ENCODE peak calls at places on chromosomes 12 and 14, in nine cellular contexts. J, I, G, A, T, V, U, O and C are unnamed samples.
A peak's percentile ranks its signal among the peaks of the same experiment; 100 is the strongest.

GRCh38 chr14:68408680-68409079 is 384.2 kb downstream of the ZFP36L1 start:
- DNase-seq in J (no peak), I (no peak), G (no peak), A (no peak), T (no peak), V (no peak), U (no peak), O (no peak), C (no peak)

GRCh38 chr12:126510630-126511029 is 1445.4 kb downstream of the AACS start:
- DNase-seq in J (no peak), I (no peak), G (no peak), A (no peak), T (no peak), V (no peak), U (no peak), O (no peak), C (no peak)

GRCh38 chr12:132286912-132287311 is 42.5 kb downstream of the GALNT9 start:
- DNase-seq in J (no peak), I (no peak), G (no peak), A (no peak), T (no peak), V (no peak), U (no peak), O (no peak), C (no peak)

GRCh38 chr12:46921048-46921753 is 95.4 kb upstream of the SLC38A4 start:
- DNase-seq in J (no peak), I (no peak), G (no peak), A (no peak), T (no peak), V (no peak), U (no peak), O (no peak), C (no peak)

GRCh38 chr12:125185740-125186470 is 120.7 kb downstream of the AACS start:
- DNase-seq in J (peak; percentile 82), I (peak; percentile 92), G (peak; percentile 77), A (peak; percentile 51), T (peak; percentile 4), V (peak; percentile 69), U (no peak), O (no peak), C (peak; percentile 18)

GRCh38 chr14:62443796-62444195 is 601.5 kb downstream of the KCNH5 start:
- DNase-seq in J (no peak), I (no peak), G (no peak), A (no peak), T (no peak), V (no peak), U (no peak), O (peak; percentile 65), C (no peak)

GRCh38 chr12:68479832-68480291 is 130.8 kb upstream of the RAP1B start:
- DNase-seq in J (no peak), I (no peak), G (no peak), A (no peak), T (no peak), V (no peak), U (no peak), O (no peak), C (no peak)

GRCh38 chr12:8011331-8011730 is 21.2 kb upstream of the FOXJ2 start:
- DNase-seq in J (no peak), I (no peak), G (no peak), A (no peak), T (no peak), V (no peak), U (no peak), O (no peak), C (no peak)

GRCh38 chr14:53109028-53109687 is 44.0 kb downstream of the DDHD1 start:
- DNase-seq in J (no peak), I (no peak), G (no peak), A (peak; percentile 36), T (peak; percentile 24), V (no peak), U (peak; percentile 36), O (no peak), C (peak; percentile 35)

GRCh38 chr14:74568896-74569295 is 43.1 kb downstream of the LTBP2 start:
- DNase-seq in J (peak; percentile 55), I (no peak), G (no peak), A (no peak), T (no peak), V (no peak), U (no peak), O (no peak), C (no peak)

GRCh38 chr12:56128669-56129209 is 672 bp downstream of the ESYT1 start:
- DNase-seq in J (no peak), I (peak; percentile 41), G (no peak), A (no peak), T (no peak), V (no peak), U (no peak), O (no peak), C (no peak)

GRCh38 chr14:22839159-22839779 is 2.9 kb downstream of the MMP14 start:
- DNase-seq in J (no peak), I (no peak), G (no peak), A (no peak), T (no peak), V (no peak), U (no peak), O (no peak), C (no peak)

GRCh38 chr14:101507306-101508150 is 53.8 kb upstream of the DIO3 start:
- DNase-seq in J (peak; percentile 12), I (no peak), G (no peak), A (no peak), T (no peak), V (no peak), U (no peak), O (no peak), C (no peak)

GRCh38 chr14:61229475-61229888 is 51.7 kb downstream of the TMEM30B start:
- DNase-seq in J (no peak), I (no peak), G (peak; percentile 70), A (no peak), T (no peak), V (no peak), U (no peak), O (no peak), C (no peak)

GRCh38 chr12:131864469-131864868 is 30.0 kb upstream of the ULK1 start:
- DNase-seq in J (no peak), I (no peak), G (no peak), A (no peak), T (no peak), V (no peak), U (no peak), O (no peak), C (no peak)

GRCh38 chr12:70044170-70044569 is 199.1 kb upstream of the CNOT2 start:
- DNase-seq in J (no peak), I (no peak), G (no peak), A (no peak), T (no peak), V (no peak), U (no peak), O (no peak), C (no peak)

GRCh38 chr12:37666069-37666781 is 650.3 kb upstream of the ALG10B start:
- DNase-seq in J (no peak), I (no peak), G (no peak), A (no peak), T (no peak), V (no peak), U (no peak), O (no peak), C (no peak)

GRCh38 chr12:16586350-16587109 is 19.4 kb downstream of the LMO3 start:
- DNase-seq in J (no peak), I (no peak), G (no peak), A (no peak), T (no peak), V (no peak), U (no peak), O (no peak), C (no peak)

GRCh38 chr14:21454843-21455550 is 926 bp downstream of the CHD8 start:
- DNase-seq in J (no peak), I (no peak), G (peak; percentile 14), A (no peak), T (no peak), V (no peak), U (peak; percentile 10), O (no peak), C (no peak)

GRCh38 chr14:26595922-26596721 is 1.7 kb downstream of the NOVA1 start:
- DNase-seq in J (no peak), I (no peak), G (no peak), A (no peak), T (no peak), V (no peak), U (no peak), O (no peak), C (no peak)

GRCh38 chr14:76219873-76220272 is 68.2 kb downstream of the GPATCH2L start:
- DNase-seq in J (no peak), I (no peak), G (no peak), A (no peak), T (no peak), V (no peak), U (no peak), O (no peak), C (no peak)

GRCh38 chr14:68512088-68512487 is 280.8 kb downstream of the ZFP36L1 start:
- DNase-seq in J (peak; percentile 33), I (no peak), G (no peak), A (no peak), T (no peak), V (no peak), U (no peak), O (no peak), C (no peak)

GRCh38 chr12:19030603-19031002 is 98.9 kb upstream of the PLEKHA5 start:
- DNase-seq in J (no peak), I (no peak), G (no peak), A (no peak), T (no peak), V (no peak), U (no peak), O (no peak), C (no peak)

GRCh38 chr12:83893101-83893500 is 1019.5 kb downstream of the SLC6A15 start:
- DNase-seq in J (no peak), I (no peak), G (no peak), A (no peak), T (no peak), V (no peak), U (no peak), O (peak; percentile 11), C (no peak)

GRCh38 chr12:107436376-107436775 is 249.2 kb upstream of the PWP1 start:
- DNase-seq in J (no peak), I (no peak), G (no peak), A (no peak), T (no peak), V (no peak), U (no peak), O (no peak), C (no peak)

GRCh38 chr12:111298583-111299436 is 70.1 kb downstream of the PHETA1 start:
- DNase-seq in J (peak; percentile 28), I (peak; percentile 83), G (no peak), A (peak; percentile 23), T (peak; percentile 42), V (peak; percentile 57), U (peak; percentile 32), O (no peak), C (peak; percentile 49)

GRCh38 chr14:33017016-33017415 is 78.3 kb downstream of the NPAS3 start:
- DNase-seq in J (no peak), I (no peak), G (no peak), A (no peak), T (no peak), V (no peak), U (no peak), O (no peak), C (no peak)

GRCh38 chr14:94366146-94366887 is 22.1 kb downstream of the SERPINA1 start:
- DNase-seq in J (no peak), I (no peak), G (no peak), A (no peak), T (no peak), V (no peak), U (no peak), O (no peak), C (no peak)

GRCh38 chr14:64879635-64880381 is at the start of gene SPTB:
- DNase-seq in J (peak; percentile 76), I (peak; percentile 71), G (peak; percentile 78), A (peak; percentile 63), T (peak; percentile 55), V (peak; percentile 19), U (peak; percentile 44), O (no peak), C (peak; percentile 41)

GRCh38 chr14:65840786-65841185 is 428.3 kb downstream of the FUT8 start:
- DNase-seq in J (no peak), I (no peak), G (no peak), A (no peak), T (no peak), V (no peak), U (no peak), O (peak; percentile 50), C (no peak)

GRCh38 chr14:20688167-20688839 is at the start of gene ANG:
- DNase-seq in J (no peak), I (no peak), G (no peak), A (no peak), T (no peak), V (no peak), U (no peak), O (no peak), C (no peak)